ENCODE peak calls at places on chromosomes 3 and 15, in seven cellular contexts. W is left colon; S is substantia nigra; P is stimulated activated naive CD8-positive, alpha-beta T cell treated with anti-CD3 and anti-CD28 coated beads, Interleukin-15, amount 100 ng/mL, for 72 hours; R is HFF-Myc; A is CD4-positive, alpha-beta T cell; L is fibroblast of villous mesenchyme. M is an unnamed sample.

GRCh38 chr15:72856549-72857040 is 73.0 kb upstream of the ADPGK start:
- DNase-seq in W (no peak), S (no peak), P (no peak), R (no peak), A (no peak), L (no peak), M (no peak)

GRCh38 chr15:88989578-88989977 is 76.4 kb upstream of the MFGE8 start:
- DNase-seq in W (no peak), S (no peak), P (no peak), R (no peak), A (no peak), L (peak), M (no peak)

GRCh38 chr3:179766416-179767133 is 113.7 kb downstream of the USP13 start:
- DNase-seq in W (no peak), S (no peak), P (no peak), R (no peak), A (no peak), L (no peak), M (no peak)

GRCh38 chr3:161139686-161140085 is 34.5 kb upstream of the B3GALNT1 start:
- DNase-seq in W (no peak), S (no peak), P (no peak), R (no peak), A (no peak), L (peak), M (no peak)

GRCh38 chr3:51279448-51279847 is 105.6 kb upstream of the MANF start:
- DNase-seq in W (no peak), S (no peak), P (no peak), R (no peak), A (no peak), L (no peak), M (no peak)

GRCh38 chr15:90221251-90221900 is 12.4 kb downstream of the CIB1 start:
- DNase-seq in W (peak), S (peak), P (no peak), R (no peak), A (no peak), L (peak), M (peak)

GRCh38 chr15:78264304-78265136 is at the start of gene DNAJA4:
- DNase-seq in W (peak), S (peak), P (peak), R (no peak), A (peak), L (peak), M (no peak)

GRCh38 chr15:71105444-71105843 is 9.8 kb upstream of the THSD4 start:
- DNase-seq in W (no peak), S (no peak), P (no peak), R (no peak), A (no peak), L (no peak), M (no peak)

GRCh38 chr15:82803793-82804574 is 1.9 kb downstream of the FSD2 start:
- DNase-seq in W (no peak), S (no peak), P (no peak), R (no peak), A (no peak), L (peak), M (no peak)

GRCh38 chr3:159586587-159587202 is 401.9 kb upstream of the IL12A start:
- DNase-seq in W (no peak), S (no peak), P (no peak), R (peak), A (no peak), L (peak), M (no peak)

GRCh38 chr3:174532216-174532615 is 326.9 kb upstream of the NAALADL2 start:
- DNase-seq in W (no peak), S (no peak), P (no peak), R (no peak), A (no peak), L (no peak), M (no peak)

GRCh38 chr3:30628931-30629590 is 22.7 kb downstream of the TGFBR2 start:
- DNase-seq in W (peak), S (no peak), P (no peak), R (no peak), A (no peak), L (no peak), M (no peak)

GRCh38 chr3:53969086-53969485 is 77.4 kb upstream of the SELENOK start:
- DNase-seq in W (no peak), S (no peak), P (no peak), R (no peak), A (no peak), L (no peak), M (no peak)

GRCh38 chr3:125051715-125052581 is 3.8 kb downstream of the HEG1 start:
- DNase-seq in W (peak), S (no peak), P (peak), R (no peak), A (peak), L (peak), M (no peak)

GRCh38 chr15:87365221-87365620 is 891.3 kb downstream of the NTRK3 start:
- DNase-seq in W (no peak), S (no peak), P (no peak), R (no peak), A (no peak), L (peak), M (no peak)

GRCh38 chr3:71725279-71725991 is at the start of gene EIF4E3:
- DNase-seq in W (peak), S (peak), P (peak), R (no peak), A (no peak), L (no peak), M (no peak)

GRCh38 chr15:62456011-62456920 is 291.2 kb upstream of the C2CD4B start:
- DNase-seq in W (no peak), S (no peak), P (no peak), R (no peak), A (no peak), L (no peak), M (peak)

GRCh38 chr3:10550705-10551104 is 45.3 kb upstream of the ATP2B2 start:
- DNase-seq in W (no peak), S (no peak), P (no peak), R (no peak), A (no peak), L (no peak), M (no peak)

GRCh38 chr3:105293441-105293840 is 73.3 kb upstream of the ALCAM start:
- DNase-seq in W (no peak), S (no peak), P (no peak), R (no peak), A (no peak), L (no peak), M (no peak)

GRCh38 chr3:143358155-143358792 is 238.7 kb downstream of the CHST2 start:
- DNase-seq in W (no peak), S (no peak), P (no peak), R (no peak), A (no peak), L (no peak), M (no peak)

GRCh38 chr15:80182611-80183210 is 29.9 kb downstream of the FAH start:
- DNase-seq in W (no peak), S (no peak), P (no peak), R (peak), A (no peak), L (peak), M (no peak)

GRCh38 chr3:147934316-147935188 is 525.4 kb downstream of the ZIC1 start:
- DNase-seq in W (no peak), S (no peak), P (no peak), R (no peak), A (no peak), L (peak), M (no peak)

GRCh38 chr15:98754283-98755022 is 106.1 kb downstream of the IGF1R start:
- DNase-seq in W (no peak), S (no peak), P (no peak), R (no peak), A (no peak), L (peak), M (no peak)

GRCh38 chr15:66698318-66698961 is 3.6 kb upstream of the SMAD6 start:
- DNase-seq in W (peak), S (peak), P (no peak), R (no peak), A (no peak), L (peak), M (peak)

M was measured in NCI-H510A.